ENCODE peak calls at places on chromosomes 2 and 18, in ten cellular contexts. One of them, this sample, is unnamed.

GRCh38 chr2:134460583-134460998 is 206.7 kb downstream of the MGAT5 start:
- DNase-seq in foreskin fibroblast: peak
- DNase-seq in fibroblast of the aortic adventitia: peak
- DNase-seq in epithelial cell of esophagus: peak
- DNase-seq in HFFc6: peak
- DNase-seq in suprapubic skin: peak
- DNase-seq in AG04449: no peak
- DNase-seq in stomach: peak
- DNase-seq in pancreas: peak
- DNase-seq in fibroblast of mammary gland: peak
- DNase-seq in this sample: no peak

GRCh38 chr2:122033796-122034195 is 278.3 kb downstream of the TSN start:
- DNase-seq in fibroblast of mammary gland: no peak
- DNase-seq in foreskin fibroblast: no peak
- DNase-seq in pancreas: no peak
- DNase-seq in AG04449: no peak
- DNase-seq in epithelial cell of esophagus: no peak
- DNase-seq in fibroblast of the aortic adventitia: no peak
- DNase-seq in suprapubic skin: no peak
- DNase-seq in HFFc6: no peak
- DNase-seq in stomach: no peak
- DNase-seq in this sample: no peak

GRCh38 chr2:110662560-110662959 is 15.3 kb downstream of the BUB1 start:
- DNase-seq in stomach: no peak
- DNase-seq in suprapubic skin: no peak
- DNase-seq in foreskin fibroblast: peak
- DNase-seq in pancreas: no peak
- DNase-seq in HFFc6: peak
- DNase-seq in epithelial cell of esophagus: no peak
- DNase-seq in fibroblast of mammary gland: no peak
- DNase-seq in fibroblast of the aortic adventitia: peak
- DNase-seq in AG04449: no peak
- DNase-seq in this sample: no peak

GRCh38 chr18:12462242-12462641 is 54.5 kb downstream of the PRELID3A start:
- DNase-seq in HFFc6: no peak
- DNase-seq in suprapubic skin: no peak
- DNase-seq in foreskin fibroblast: no peak
- DNase-seq in AG04449: no peak
- DNase-seq in epithelial cell of esophagus: no peak
- DNase-seq in fibroblast of mammary gland: no peak
- DNase-seq in stomach: no peak
- DNase-seq in fibroblast of the aortic adventitia: no peak
- DNase-seq in pancreas: no peak
- DNase-seq in this sample: no peak

GRCh38 chr2:236764716-236765115 is 195.1 kb downstream of the ACKR3 start:
- DNase-seq in pancreas: no peak
- DNase-seq in fibroblast of mammary gland: no peak
- DNase-seq in epithelial cell of esophagus: peak
- DNase-seq in foreskin fibroblast: no peak
- DNase-seq in suprapubic skin: no peak
- DNase-seq in fibroblast of the aortic adventitia: no peak
- DNase-seq in stomach: no peak
- DNase-seq in AG04449: no peak
- DNase-seq in HFFc6: no peak
- DNase-seq in this sample: no peak

GRCh38 chr2:178117725-178118124 is 5.5 kb downstream of the RBM45 start:
- DNase-seq in suprapubic skin: no peak
- DNase-seq in fibroblast of mammary gland: no peak
- DNase-seq in epithelial cell of esophagus: no peak
- DNase-seq in stomach: no peak
- DNase-seq in foreskin fibroblast: no peak
- DNase-seq in fibroblast of the aortic adventitia: no peak
- DNase-seq in AG04449: no peak
- DNase-seq in HFFc6: no peak
- DNase-seq in pancreas: no peak
- DNase-seq in this sample: no peak

GRCh38 chr18:61062241-61062640 is 271.0 kb upstream of the CDH20 start:
- DNase-seq in suprapubic skin: no peak
- DNase-seq in stomach: no peak
- DNase-seq in fibroblast of mammary gland: no peak
- DNase-seq in fibroblast of the aortic adventitia: no peak
- DNase-seq in epithelial cell of esophagus: no peak
- DNase-seq in foreskin fibroblast: no peak
- DNase-seq in pancreas: no peak
- DNase-seq in AG04449: no peak
- DNase-seq in HFFc6: no peak
- DNase-seq in this sample: no peak

GRCh38 chr2:100105678-100106054 is 36.7 kb downstream of the AFF3 start:
- DNase-seq in epithelial cell of esophagus: no peak
- DNase-seq in pancreas: no peak
- DNase-seq in foreskin fibroblast: no peak
- DNase-seq in suprapubic skin: no peak
- DNase-seq in fibroblast of mammary gland: no peak
- DNase-seq in fibroblast of the aortic adventitia: no peak
- DNase-seq in stomach: no peak
- DNase-seq in HFFc6: no peak
- DNase-seq in AG04449: no peak
- DNase-seq in this sample: no peak

GRCh38 chr18:1147616-1148184 is 243.0 kb downstream of the ADCYAP1 start:
- DNase-seq in pancreas: no peak
- DNase-seq in foreskin fibroblast: no peak
- DNase-seq in HFFc6: no peak
- DNase-seq in fibroblast of mammary gland: no peak
- DNase-seq in fibroblast of the aortic adventitia: no peak
- DNase-seq in stomach: no peak
- DNase-seq in epithelial cell of esophagus: no peak
- DNase-seq in AG04449: no peak
- DNase-seq in suprapubic skin: no peak
- DNase-seq in this sample: no peak

GRCh38 chr18:67652296-67652695 is 135.8 kb upstream of the DSEL start:
- DNase-seq in pancreas: no peak
- DNase-seq in fibroblast of the aortic adventitia: no peak
- DNase-seq in HFFc6: no peak
- DNase-seq in stomach: no peak
- DNase-seq in fibroblast of mammary gland: no peak
- DNase-seq in foreskin fibroblast: no peak
- DNase-seq in suprapubic skin: no peak
- DNase-seq in AG04449: no peak
- DNase-seq in epithelial cell of esophagus: no peak
- DNase-seq in this sample: no peak

GRCh38 chr18:42094875-42095274 is 139.8 kb downstream of the PIK3C3 start:
- DNase-seq in suprapubic skin: no peak
- DNase-seq in HFFc6: no peak
- DNase-seq in epithelial cell of esophagus: no peak
- DNase-seq in foreskin fibroblast: no peak
- DNase-seq in pancreas: no peak
- DNase-seq in AG04449: no peak
- DNase-seq in stomach: no peak
- DNase-seq in fibroblast of the aortic adventitia: no peak
- DNase-seq in fibroblast of mammary gland: no peak
- DNase-seq in this sample: no peak

GRCh38 chr2:216081012-216081411 is 597 bp downstream of the PECR start:
- DNase-seq in AG04449: no peak
- DNase-seq in foreskin fibroblast: no peak
- DNase-seq in suprapubic skin: no peak
- DNase-seq in epithelial cell of esophagus: no peak
- DNase-seq in stomach: no peak
- DNase-seq in fibroblast of mammary gland: no peak
- DNase-seq in pancreas: no peak
- DNase-seq in HFFc6: no peak
- DNase-seq in fibroblast of the aortic adventitia: no peak
- DNase-seq in this sample: no peak

GRCh38 chr2:232882505-232883115 is 12.5 kb downstream of the SNORC start:
- DNase-seq in stomach: no peak
- DNase-seq in epithelial cell of esophagus: no peak
- DNase-seq in foreskin fibroblast: no peak
- DNase-seq in fibroblast of the aortic adventitia: no peak
- DNase-seq in AG04449: no peak
- DNase-seq in HFFc6: no peak
- DNase-seq in fibroblast of mammary gland: no peak
- DNase-seq in pancreas: no peak
- DNase-seq in suprapubic skin: no peak
- DNase-seq in this sample: no peak

GRCh38 chr2:215705771-215706261 is 269.9 kb upstream of the FN1 start:
- DNase-seq in fibroblast of the aortic adventitia: peak
- DNase-seq in fibroblast of mammary gland: peak
- DNase-seq in epithelial cell of esophagus: no peak
- DNase-seq in stomach: no peak
- DNase-seq in HFFc6: no peak
- DNase-seq in AG04449: no peak
- DNase-seq in pancreas: no peak
- DNase-seq in foreskin fibroblast: no peak
- DNase-seq in suprapubic skin: no peak
- DNase-seq in this sample: no peak

GRCh38 chr2:15298769-15299168 is 262.4 kb downstream of the NBAS start:
- DNase-seq in fibroblast of the aortic adventitia: no peak
- DNase-seq in HFFc6: no peak
- DNase-seq in foreskin fibroblast: peak
- DNase-seq in suprapubic skin: no peak
- DNase-seq in epithelial cell of esophagus: peak
- DNase-seq in AG04449: no peak
- DNase-seq in stomach: no peak
- DNase-seq in fibroblast of mammary gland: peak
- DNase-seq in pancreas: no peak
- DNase-seq in this sample: no peak
- TF ChIP-seq CTCF in fibroblast of the aortic adventitia: no peak
- TF ChIP-seq CTCF in HFFc6: no peak
- TF ChIP-seq CTCF in foreskin fibroblast: no peak
- TF ChIP-seq CTCF in suprapubic skin: no peak
- TF ChIP-seq CTCF in epithelial cell of esophagus: no peak
- TF ChIP-seq CTCF in AG04449: no peak
- TF ChIP-seq CTCF in stomach: no peak
- TF ChIP-seq CTCF in fibroblast of mammary gland: no peak
- TF ChIP-seq CTCF in pancreas: no peak
- TF ChIP-seq CTCF in this sample: no peak

DNA sequence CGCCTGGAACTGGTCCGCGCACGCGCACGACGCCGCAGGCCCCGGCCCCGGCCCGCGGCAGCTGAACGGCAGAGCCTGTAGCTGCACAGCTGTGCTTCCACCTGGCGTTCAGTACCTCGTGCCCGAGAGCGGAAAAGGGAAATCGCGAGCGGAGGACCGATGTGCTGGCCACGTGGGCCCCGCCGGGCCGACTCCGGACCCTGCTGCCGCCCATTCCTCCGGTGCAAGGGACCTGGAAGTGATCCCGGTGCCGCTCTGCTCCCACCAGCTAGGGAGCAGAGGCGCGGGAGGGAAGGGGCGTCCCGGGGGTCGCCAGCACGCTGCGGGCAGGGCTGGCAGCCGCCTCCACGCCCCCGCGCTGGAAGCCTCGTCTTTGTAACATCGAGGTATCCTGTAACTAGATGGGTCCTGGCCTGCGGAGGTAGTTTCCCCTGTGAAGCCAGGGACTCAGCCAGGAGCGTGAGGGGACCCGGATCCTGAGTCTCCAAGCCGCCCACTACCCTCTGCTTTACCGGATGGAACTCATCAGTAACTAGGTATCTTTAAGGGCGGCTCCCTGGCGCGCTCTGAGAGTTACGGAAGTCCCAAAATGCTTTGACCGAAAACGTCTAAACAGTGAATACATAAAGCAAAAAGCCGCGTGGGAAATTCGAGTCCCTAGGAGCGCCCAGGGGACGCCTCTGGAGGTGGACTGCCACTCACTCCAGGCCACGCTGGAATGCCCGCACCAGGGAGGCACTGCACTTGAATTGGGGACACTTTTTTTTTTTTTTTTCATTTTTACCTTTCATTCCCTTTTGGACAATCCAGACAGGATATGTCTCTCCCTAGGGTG is 736 bp upstream of the ODC1 start:
- DNase-seq in suprapubic skin: no peak
- DNase-seq in fibroblast of the aortic adventitia: peak
- DNase-seq in stomach: peak
- DNase-seq in AG04449: no peak
- DNase-seq in epithelial cell of esophagus: peak
- DNase-seq in pancreas: peak
- DNase-seq in foreskin fibroblast: peak
- DNase-seq in HFFc6: peak
- DNase-seq in fibroblast of mammary gland: peak
- DNase-seq in this sample: no peak
- TF ChIP-seq CTCF in suprapubic skin: no peak
- TF ChIP-seq CTCF in fibroblast of the aortic adventitia: no peak
- TF ChIP-seq CTCF in stomach: no peak
- TF ChIP-seq CTCF in AG04449: peak
- TF ChIP-seq CTCF in epithelial cell of esophagus: peak
- TF ChIP-seq CTCF in pancreas: no peak
- TF ChIP-seq CTCF in foreskin fibroblast: no peak
- TF ChIP-seq CTCF in HFFc6: peak
- TF ChIP-seq CTCF in fibroblast of mammary gland: no peak
- TF ChIP-seq CTCF in this sample: no peak

GRCh38 chr2:99101697-99102096 is 39.8 kb upstream of the C2orf15 start:
- DNase-seq in foreskin fibroblast: peak
- DNase-seq in HFFc6: no peak
- DNase-seq in suprapubic skin: no peak
- DNase-seq in pancreas: no peak
- DNase-seq in epithelial cell of esophagus: no peak
- DNase-seq in stomach: no peak
- DNase-seq in AG04449: no peak
- DNase-seq in fibroblast of mammary gland: peak
- DNase-seq in fibroblast of the aortic adventitia: peak
- DNase-seq in this sample: no peak
- TF ChIP-seq CTCF in foreskin fibroblast: no peak
- TF ChIP-seq CTCF in HFFc6: peak
- TF ChIP-seq CTCF in suprapubic skin: no peak
- TF ChIP-seq CTCF in pancreas: no peak
- TF ChIP-seq CTCF in epithelial cell of esophagus: no peak
- TF ChIP-seq CTCF in stomach: no peak
- TF ChIP-seq CTCF in AG04449: no peak
- TF ChIP-seq CTCF in fibroblast of mammary gland: peak
- TF ChIP-seq CTCF in fibroblast of the aortic adventitia: peak
- TF ChIP-seq CTCF in this sample: no peak

DNA sequence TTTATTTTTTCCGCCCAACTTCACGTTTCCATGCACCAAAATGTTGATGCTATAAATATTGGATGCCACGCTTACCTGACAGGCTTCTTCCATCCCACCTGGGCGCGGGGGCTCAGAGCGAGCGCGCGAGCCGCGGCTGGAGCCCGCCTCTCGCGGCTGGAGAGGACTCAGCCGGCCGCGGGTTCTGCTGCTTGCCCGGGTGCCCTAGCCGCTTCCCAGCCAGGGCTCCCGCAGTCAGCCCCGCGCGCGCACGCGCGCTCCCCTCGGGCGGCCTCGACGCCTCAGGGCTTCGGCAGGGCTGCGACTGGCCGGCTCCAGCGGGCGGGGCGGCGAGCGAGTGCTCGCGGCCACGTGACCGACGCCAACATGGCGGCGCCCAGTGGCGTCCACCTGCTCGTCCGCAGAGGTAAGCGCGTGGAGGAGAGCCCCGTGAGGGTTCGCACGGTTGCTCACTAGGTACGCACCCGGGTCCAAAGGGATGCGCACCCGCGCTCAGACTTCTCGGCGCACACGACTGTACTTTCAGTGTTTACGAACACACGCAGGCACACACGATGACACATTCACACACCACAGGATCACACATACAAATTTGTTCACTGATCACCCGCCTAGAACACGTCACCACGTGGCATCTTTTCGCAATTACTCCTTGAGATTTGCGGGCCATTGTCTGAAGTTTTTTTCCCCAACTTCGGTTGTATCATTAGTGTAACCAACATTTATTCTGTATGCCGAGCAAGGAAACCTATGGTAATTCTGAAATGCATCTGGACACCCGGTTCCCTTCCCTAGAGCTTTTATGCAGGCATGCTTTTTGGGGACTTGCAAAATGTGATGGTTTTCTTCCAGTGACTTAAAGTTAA is at the start of gene METAP1D:
- DNase-seq in AG04449: no peak
- DNase-seq in fibroblast of mammary gland: peak
- DNase-seq in pancreas: peak
- DNase-seq in HFFc6: peak
- DNase-seq in fibroblast of the aortic adventitia: peak
- DNase-seq in suprapubic skin: peak
- DNase-seq in foreskin fibroblast: peak
- DNase-seq in stomach: peak
- DNase-seq in epithelial cell of esophagus: peak
- DNase-seq in this sample: peak
- TF ChIP-seq CTCF in AG04449: no peak
- TF ChIP-seq CTCF in fibroblast of mammary gland: no peak
- TF ChIP-seq CTCF in pancreas: no peak
- TF ChIP-seq CTCF in HFFc6: peak
- TF ChIP-seq CTCF in fibroblast of the aortic adventitia: peak
- TF ChIP-seq CTCF in suprapubic skin: no peak
- TF ChIP-seq CTCF in foreskin fibroblast: no peak
- TF ChIP-seq CTCF in stomach: no peak
- TF ChIP-seq CTCF in epithelial cell of esophagus: no peak
- TF ChIP-seq CTCF in this sample: no peak

This sample was measured in AG09319.